ENCODE peak calls at places on chromosomes 5 and 9, in nine cellular contexts. One of them, this sample, is unnamed.

GRCh38 chr5:139474815-139475791 is 4.3 kb downstream of the SMIM33 start:
- DNase-seq in neural crest cell: no peak
- DNase-seq in A549: no peak
- DNase-seq in dermis blood vessel endothelial cell: no peak
- DNase-seq in colonic mucosa: peak
- DNase-seq in A172: no peak
- DNase-seq in ureter: no peak
- DNase-seq in astrocyte: peak
- DNase-seq in dermis microvascular lymphatic vessel endothelial cell: no peak
- DNase-seq in this sample: no peak

GRCh38 chr5:80064124-80064523 is 29.0 kb downstream of the THBS4 start:
- DNase-seq in astrocyte: no peak
- DNase-seq in A172: no peak
- DNase-seq in dermis blood vessel endothelial cell: no peak
- DNase-seq in neural crest cell: no peak
- DNase-seq in colonic mucosa: no peak
- DNase-seq in ureter: no peak
- DNase-seq in A549: no peak
- DNase-seq in dermis microvascular lymphatic vessel endothelial cell: no peak
- DNase-seq in this sample: no peak

GRCh38 chr5:123626051-123626450 is 114.1 kb downstream of the CSNK1G3 start:
- DNase-seq in dermis blood vessel endothelial cell: no peak
- DNase-seq in neural crest cell: no peak
- DNase-seq in astrocyte: no peak
- DNase-seq in colonic mucosa: no peak
- DNase-seq in A549: no peak
- DNase-seq in ureter: no peak
- DNase-seq in A172: no peak
- DNase-seq in dermis microvascular lymphatic vessel endothelial cell: no peak
- DNase-seq in this sample: no peak

GRCh38 chr9:977361-978116 is 1.1 kb downstream of the DMRT3 start:
- DNase-seq in A172: no peak
- DNase-seq in astrocyte: no peak
- DNase-seq in ureter: no peak
- DNase-seq in dermis microvascular lymphatic vessel endothelial cell: no peak
- DNase-seq in A549: no peak
- DNase-seq in colonic mucosa: no peak
- DNase-seq in neural crest cell: no peak
- DNase-seq in dermis blood vessel endothelial cell: no peak
- DNase-seq in this sample: no peak

GRCh38 chr9:114166606-114167572 is 11.6 kb downstream of the COL27A1 start:
- DNase-seq in A172: peak
- DNase-seq in colonic mucosa: no peak
- DNase-seq in astrocyte: peak
- DNase-seq in A549: no peak
- DNase-seq in ureter: no peak
- DNase-seq in dermis blood vessel endothelial cell: peak
- DNase-seq in dermis microvascular lymphatic vessel endothelial cell: peak
- DNase-seq in neural crest cell: no peak
- DNase-seq in this sample: no peak

GRCh38 chr5:14145356-14146334 is 2.5 kb downstream of the TRIO start:
- DNase-seq in A549: no peak
- DNase-seq in ureter: no peak
- DNase-seq in astrocyte: peak
- DNase-seq in colonic mucosa: no peak
- DNase-seq in neural crest cell: no peak
- DNase-seq in A172: peak
- DNase-seq in dermis microvascular lymphatic vessel endothelial cell: no peak
- DNase-seq in dermis blood vessel endothelial cell: no peak
- DNase-seq in this sample: no peak

GRCh38 chr5:165996484-165996883 is 2295.0 kb upstream of the WWC1 start:
- DNase-seq in colonic mucosa: no peak
- DNase-seq in A172: no peak
- DNase-seq in dermis microvascular lymphatic vessel endothelial cell: no peak
- DNase-seq in ureter: no peak
- DNase-seq in A549: no peak
- DNase-seq in astrocyte: no peak
- DNase-seq in dermis blood vessel endothelial cell: no peak
- DNase-seq in neural crest cell: no peak
- DNase-seq in this sample: no peak

GRCh38 chr9:76987594-76988200 is 31.8 kb upstream of the FOXB2 start:
- DNase-seq in astrocyte: peak
- DNase-seq in A172: peak
- DNase-seq in A549: peak
- DNase-seq in dermis blood vessel endothelial cell: peak
- DNase-seq in neural crest cell: peak
- DNase-seq in ureter: peak
- DNase-seq in dermis microvascular lymphatic vessel endothelial cell: peak
- DNase-seq in colonic mucosa: peak
- DNase-seq in this sample: no peak

GRCh38 chr9:136751814-136752213 is 3.5 kb upstream of the LCN6 start:
- DNase-seq in astrocyte: no peak
- DNase-seq in A549: no peak
- DNase-seq in dermis blood vessel endothelial cell: no peak
- DNase-seq in ureter: no peak
- DNase-seq in A172: no peak
- DNase-seq in dermis microvascular lymphatic vessel endothelial cell: no peak
- DNase-seq in colonic mucosa: no peak
- DNase-seq in neural crest cell: no peak
- DNase-seq in this sample: no peak

GRCh38 chr5:128736567-128736966 is 198.5 kb upstream of the FBN2 start:
- DNase-seq in A172: peak
- DNase-seq in colonic mucosa: peak
- DNase-seq in dermis microvascular lymphatic vessel endothelial cell: no peak
- DNase-seq in neural crest cell: no peak
- DNase-seq in astrocyte: peak
- DNase-seq in A549: peak
- DNase-seq in ureter: no peak
- DNase-seq in dermis blood vessel endothelial cell: no peak
- DNase-seq in this sample: no peak

GRCh38 chr9:23826120-23826629 is at the start of gene ELAVL2:
- DNase-seq in dermis microvascular lymphatic vessel endothelial cell: peak
- DNase-seq in A172: peak
- DNase-seq in ureter: peak
- DNase-seq in A549: peak
- DNase-seq in dermis blood vessel endothelial cell: peak
- DNase-seq in colonic mucosa: peak
- DNase-seq in neural crest cell: peak
- DNase-seq in astrocyte: peak
- DNase-seq in this sample: no peak

GRCh38 chr9:112380771-112381181 is 868 bp downstream of the HSDL2 start:
- DNase-seq in ureter: no peak
- DNase-seq in A549: peak
- DNase-seq in dermis blood vessel endothelial cell: peak
- DNase-seq in neural crest cell: no peak
- DNase-seq in astrocyte: no peak
- DNase-seq in colonic mucosa: no peak
- DNase-seq in A172: no peak
- DNase-seq in dermis microvascular lymphatic vessel endothelial cell: peak
- DNase-seq in this sample: no peak

GRCh38 chr9:33510264-33511183 is 13.5 kb upstream of the ANKRD18B start:
- DNase-seq in ureter: peak
- DNase-seq in colonic mucosa: peak
- DNase-seq in A172: peak
- DNase-seq in dermis blood vessel endothelial cell: peak
- DNase-seq in neural crest cell: peak
- DNase-seq in astrocyte: peak
- DNase-seq in A549: peak
- DNase-seq in dermis microvascular lymphatic vessel endothelial cell: peak
- DNase-seq in this sample: no peak